ENCODE peak calls at places on chromosomes 2 and 18, in seven cellular contexts. R is KBM-7; S is mucosa of descending colon; I is stimulated activated CD8-positive, alpha-beta memory T cell treated with anti-CD3 and anti-CD28 coated beads, Interleukin-4, amount 100 ng/mL, for 1 hour; L is NCI-H187; O is activated CD8-positive, alpha-beta memory T cell treated with anti-CD3 and anti-CD28 coated beads for 24 hours; D is hypothalamus. T is an unnamed sample.

GRCh38 chr2:191376981-191377629 is 131.9 kb downstream of the MYO1B start:
- DNase-seq in O (no peak), L (no peak), I (no peak), R (peak), D (peak), S (peak), T (peak)

GRCh38 chr18:23238152-23238531 is 102.9 kb downstream of the CABLES1 start:
- DNase-seq in S (peak), D (peak), R (no peak), L (no peak), I (no peak), O (no peak), T (no peak)

GRCh38 chr18:50947899-50948298 is 19.9 kb upstream of the ELAC1 start:
- DNase-seq in R (no peak), I (no peak), O (no peak), L (no peak), S (no peak), D (no peak), T (no peak)

GRCh38 chr2:69387770-69388481 is 899 bp upstream of the GFPT1 start:
- DNase-seq in D (no peak), S (no peak), L (no peak), O (no peak), I (no peak), R (no peak), T (no peak)

GRCh38 chr2:51003345-51004192 is 28.4 kb downstream of the NRXN1 start:
- DNase-seq in L (no peak), D (no peak), O (no peak), R (no peak), S (no peak), I (no peak), T (no peak)

GRCh38 chr2:8515864-8516533 is 165.9 kb upstream of the ID2 start:
- DNase-seq in L (peak), R (peak), O (peak), S (no peak), I (no peak), D (no peak), T (no peak)

GRCh38 chr18:37231251-37231650 is 334.3 kb downstream of the CELF4 start:
- DNase-seq in L (no peak), D (no peak), O (no peak), I (no peak), R (no peak), S (no peak), T (no peak)

GRCh38 chr2:119522561-119523110 is 1.6 kb downstream of the SCTR start:
- DNase-seq in S (no peak), L (no peak), D (no peak), I (no peak), R (no peak), O (no peak), T (no peak)

GRCh38 chr2:19673213-19673791 is 228.5 kb downstream of the TTC32 start:
- DNase-seq in I (no peak), D (no peak), S (no peak), L (no peak), O (no peak), R (no peak), T (peak)

GRCh38 chr2:24840962-24841945 is 48.0 kb downstream of the CENPO start:
- DNase-seq in L (no peak), I (no peak), O (no peak), R (no peak), S (no peak), D (peak), T (no peak)

GRCh38 chr2:206452750-206453149 is 9.4 kb downstream of the ADAM23 start:
- DNase-seq in S (no peak), R (no peak), D (no peak), O (no peak), L (no peak), I (no peak), T (peak)

GRCh38 chr2:23495661-23496114 is 110.7 kb downstream of the KLHL29 start:
- DNase-seq in S (peak), O (no peak), R (no peak), L (no peak), D (no peak), I (no peak), T (no peak)

GRCh38 chr2:23449831-23450331 is 64.9 kb downstream of the KLHL29 start:
- DNase-seq in L (no peak), R (no peak), S (no peak), O (no peak), I (no peak), D (no peak), T (no peak)

GRCh38 chr2:25368650-25369049 is 26.9 kb upstream of the DNMT3A start:
- DNase-seq in O (no peak), D (no peak), L (no peak), S (no peak), R (no peak), I (no peak), T (no peak)

GRCh38 chr18:34734048-34734447 is 23.9 kb downstream of the DTNA start:
- DNase-seq in S (no peak), R (no peak), I (no peak), O (no peak), D (no peak), L (no peak), T (no peak)

GRCh38 chr2:224032283-224032682 is 6.8 kb downstream of the SERPINE2 start:
- DNase-seq in O (no peak), R (no peak), D (no peak), I (no peak), L (no peak), S (no peak), T (no peak)

GRCh38 chr2:31580321-31581117 is at the start of gene SRD5A2:
- DNase-seq in I (no peak), R (no peak), S (no peak), D (no peak), L (no peak), O (no peak), T (no peak)

GRCh38 chr18:30997223-30997622 is 45.3 kb downstream of the DSC3 start:
- DNase-seq in S (no peak), I (no peak), D (no peak), O (no peak), R (no peak), L (no peak), T (no peak)

GRCh38 chr2:160494243-160494642 is 636 bp upstream of the RBMS1 start:
- DNase-seq in R (no peak), I (no peak), L (no peak), D (no peak), S (no peak), O (no peak), T (peak)

GRCh38 chr18:67265464-67266245 is 250.9 kb downstream of the DSEL start:
- DNase-seq in I (no peak), D (no peak), S (no peak), L (no peak), O (no peak), R (peak), T (no peak)

T was measured in Caki2.